ENCODE peak calls at places on chromosomes 4 and X, in four cellular contexts. J, R, X and N are unnamed samples.
A peak's percentile ranks its signal among the peaks of the same experiment; 100 is the strongest.

GRCh38 chr4:186148335-186148975 is 42.9 kb upstream of the CYP4V2 start:
- DNase-seq in J (no peak), R (no peak), X (no peak), N (no peak)

GRCh38 chr4:3225946-3226345 is 23.0 kb upstream of the MSANTD1 start:
- DNase-seq in J (no peak), R (no peak), X (no peak), N (peak; percentile 47)

GRCh38 chr4:38523524-38524448 is 140.2 kb upstream of the KLF3 start:
- DNase-seq in J (no peak), R (no peak), X (no peak), N (no peak)

GRCh38 chrX:147376601-147377387 is 534.9 kb upstream of the FMR1 start:
- DNase-seq in J (no peak), R (no peak), X (no peak), N (peak; percentile 51)

GRCh38 chrX:79588233-79588632 is 221.1 kb upstream of the ITM2A start:
- DNase-seq in J (no peak), R (no peak), X (no peak), N (no peak)

GRCh38 chrX:74133156-74133796 is 170.7 kb upstream of the ZCCHC13 start:
- DNase-seq in J (peak; percentile 13), R (peak; percentile 4), X (peak; percentile 53), N (no peak)

GRCh38 chrX:149871940-149872339 is 9.0 kb upstream of the MAGEA8 start:
- DNase-seq in J (peak; percentile 3), R (no peak), X (peak; percentile 1), N (no peak)

GRCh38 chrX:124405868-124406267 is 59.5 kb downstream of the SH2D1A start:
- DNase-seq in J (no peak), R (no peak), X (no peak), N (no peak)

GRCh38 chrX:55451125-55451524 is 802 bp upstream of the MAGEH1 start:
- DNase-seq in J (no peak), R (no peak), X (no peak), N (no peak)

GRCh38 chrX:133661962-133662839 is 246.9 kb upstream of the GPC4 start:
- DNase-seq in J (no peak), R (no peak), X (no peak), N (no peak)

GRCh38 chr4:142817442-142817841 is 28.7 kb downstream of the INPP4B start:
- DNase-seq in J (no peak), R (peak; percentile 93), X (peak; percentile 98), N (peak; percentile 60)
- H3K4me3 ChIP-seq in J (peak overlapping the region; percentile 1), R (no peak overlapping the region), X (no peak overlapping the region), N (no peak overlapping the region)

GRCh38 chr4:112523008-112523440 is 7.0 kb upstream of the NEUROG2 start:
- DNase-seq in J (no peak), R (no peak), X (peak; percentile 24), N (no peak)
- H3K4me3 ChIP-seq in J (peak overlapping the region; percentile 39), R (peak overlapping the region; percentile 28), X (peak overlapping the region; percentile 58), N (no peak overlapping the region)

GRCh38 chr4:32485976-32486375 is 1765.8 kb downstream of the PCDH7 start:
- DNase-seq in J (no peak), R (no peak), X (no peak), N (no peak)
- H3K4me3 ChIP-seq in J (no peak overlapping the region), R (no peak overlapping the region), X (no peak overlapping the region), N (no peak overlapping the region)

DNA sequence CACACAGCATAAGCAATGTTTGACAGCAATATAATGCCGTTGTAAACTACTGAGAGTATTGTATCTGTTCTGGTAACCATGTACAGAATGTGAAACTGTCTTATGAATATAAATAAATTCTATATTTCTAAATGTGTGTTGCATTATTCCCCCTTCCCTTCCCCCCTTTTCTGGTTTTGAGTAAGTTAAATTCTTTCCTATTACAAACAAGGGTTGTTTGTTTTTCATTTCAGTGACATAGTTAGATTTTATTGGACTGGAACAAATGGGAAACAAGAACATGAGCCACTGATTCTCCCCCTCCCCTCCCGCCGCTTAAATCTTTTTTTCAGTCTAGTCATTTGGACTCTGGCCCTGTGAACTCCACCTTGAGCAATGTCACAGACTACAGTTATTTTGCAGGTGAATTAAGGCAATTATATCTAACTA is 69.8 kb downstream of the GPAT3 start:
- DNase-seq in J (no peak), R (no peak), X (no peak), N (no peak)
- H3K4me3 ChIP-seq in J (no peak overlapping the region), R (no peak overlapping the region), X (no peak overlapping the region), N (no peak overlapping the region)

GRCh38 chr4:41542526-41543270 is 4.7 kb downstream of the LIMCH1 start:
- DNase-seq in J (no peak), R (no peak), X (peak; percentile 29), N (no peak)
- H3K4me3 ChIP-seq in J (no peak overlapping the region), R (no peak overlapping the region), X (no peak overlapping the region), N (no peak overlapping the region)

GRCh38 chr4:54061873-54062272 is 2.5 kb downstream of the CHIC2 start:
- DNase-seq in J (no peak), R (no peak), X (no peak), N (no peak)

GRCh38 chr4:54063737-54064316 is 578 bp downstream of the CHIC2 start:
- DNase-seq in J (peak; percentile 27), R (no peak), X (no peak), N (peak; percentile 83)

GRCh38 chr4:54062392-54062791 is 2.0 kb downstream of the CHIC2 start:
- DNase-seq in J (no peak), R (no peak), X (no peak), N (no peak)

GRCh38 chr4:54063224-54063623 is 1.2 kb downstream of the CHIC2 start:
- DNase-seq in J (no peak), R (no peak), X (peak; percentile 55), N (no peak)

GRCh38 chr4:54061067-54061466 is 3.3 kb downstream of the CHIC2 start:
- DNase-seq in J (no peak), R (no peak), X (no peak), N (no peak)
- H3K4me3 ChIP-seq in J (no peak overlapping the region), R (peak overlapping the region; percentile 19), X (no peak overlapping the region), N (peak overlapping the region; percentile 18)

GRCh38 chrX:68287419-68287818 is 145.9 kb downstream of the OPHN1 start:
- DNase-seq in J (no peak), R (no peak), X (no peak), N (no peak)
- H3K4me3 ChIP-seq in J (no peak overlapping the region), R (no peak overlapping the region), X (no peak overlapping the region), N (no peak overlapping the region)

DNA sequence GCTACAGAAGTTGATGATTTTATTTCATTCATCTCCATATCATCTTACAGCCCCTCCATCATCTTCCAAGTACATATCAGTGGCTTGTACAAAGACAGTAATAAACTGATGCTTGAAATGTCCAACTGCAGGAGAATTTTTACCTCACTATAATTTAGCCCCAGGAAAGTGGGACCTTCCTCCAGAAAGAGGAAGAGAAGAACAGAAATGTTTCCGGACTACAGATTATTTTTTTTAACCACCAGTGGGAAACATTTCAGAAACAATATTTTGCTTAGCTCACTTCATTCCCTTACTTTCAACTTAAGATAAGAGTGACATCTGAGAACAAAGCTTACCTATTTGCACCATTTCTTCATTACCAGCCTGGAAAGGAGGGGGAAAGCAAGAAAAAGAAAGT is 2.0 kb downstream of the ADAMTS3 start:
- DNase-seq in J (no peak), R (no peak), X (no peak), N (no peak)
- H3K4me3 ChIP-seq in J (no peak overlapping the region), R (peak overlapping the region; percentile 68), X (peak overlapping the region; percentile 91), N (peak overlapping the region; percentile 14)